ENCODE peak calls at places on chromosomes 1 and 21, in ten cellular contexts. One of them, this sample, is unnamed.

GRCh38 chr1:228818296-228818695 is 83.0 kb downstream of the RHOU start:
- DNase-seq in uterus: no peak
- DNase-seq in psoas muscle: no peak
- DNase-seq in foreskin fibroblast: no peak
- DNase-seq in RWPE1: no peak
- DNase-seq in fibroblast of the aortic adventitia: no peak
- DNase-seq in bronchial epithelial cell: no peak
- DNase-seq in GM20000: no peak
- DNase-seq in WTC11: no peak
- DNase-seq in IMR-90: no peak
- DNase-seq in this sample: no peak

GRCh38 chr1:84260852-84261518 is 40.5 kb upstream of the SAMD13 start:
- DNase-seq in uterus: no peak
- DNase-seq in psoas muscle: no peak
- DNase-seq in foreskin fibroblast: no peak
- DNase-seq in RWPE1: no peak
- DNase-seq in fibroblast of the aortic adventitia: no peak
- DNase-seq in bronchial epithelial cell: peak; percentile 44
- DNase-seq in GM20000: no peak
- DNase-seq in WTC11: no peak
- DNase-seq in IMR-90: peak; percentile 38
- DNase-seq in this sample: no peak

GRCh38 chr1:74468982-74469603 is 43.3 kb downstream of the LRRC53 start:
- DNase-seq in uterus: no peak
- DNase-seq in psoas muscle: no peak
- DNase-seq in foreskin fibroblast: peak; percentile 6
- DNase-seq in RWPE1: peak; percentile 39
- DNase-seq in fibroblast of the aortic adventitia: peak; percentile 51
- DNase-seq in bronchial epithelial cell: peak; percentile 54
- DNase-seq in GM20000: peak; percentile 50
- DNase-seq in WTC11: no peak
- DNase-seq in IMR-90: peak; percentile 56
- DNase-seq in this sample: no peak

GRCh38 chr1:202553560-202554038 is 156.7 kb downstream of the SYT2 start:
- DNase-seq in uterus: peak; percentile 69
- DNase-seq in psoas muscle: no peak
- DNase-seq in foreskin fibroblast: no peak
- DNase-seq in RWPE1: no peak
- DNase-seq in fibroblast of the aortic adventitia: peak; percentile 74
- DNase-seq in bronchial epithelial cell: no peak
- DNase-seq in GM20000: no peak
- DNase-seq in WTC11: no peak
- DNase-seq in IMR-90: peak; percentile 67
- DNase-seq in this sample: no peak

GRCh38 chr1:202964755-202965440 is 2.2 kb downstream of the CYB5R1 start:
- DNase-seq in uterus: no peak
- DNase-seq in psoas muscle: peak; percentile 77
- DNase-seq in foreskin fibroblast: no peak
- DNase-seq in RWPE1: peak; percentile 49
- DNase-seq in fibroblast of the aortic adventitia: peak; percentile 32
- DNase-seq in bronchial epithelial cell: peak; percentile 94
- DNase-seq in GM20000: no peak
- DNase-seq in WTC11: no peak
- DNase-seq in IMR-90: peak; percentile 79
- DNase-seq in this sample: no peak

GRCh38 chr21:29217818-29218252 is 80.9 kb upstream of the BACH1 start:
- DNase-seq in uterus: no peak
- DNase-seq in psoas muscle: no peak
- DNase-seq in foreskin fibroblast: peak; percentile 92
- DNase-seq in RWPE1: peak; percentile 80
- DNase-seq in fibroblast of the aortic adventitia: peak; percentile 98
- DNase-seq in bronchial epithelial cell: peak; percentile 100
- DNase-seq in GM20000: no peak
- DNase-seq in WTC11: no peak
- DNase-seq in IMR-90: peak; percentile 99
- DNase-seq in this sample: no peak

GRCh38 chr1:32454726-32455125 is 10.1 kb upstream of the ZBTB8B start:
- DNase-seq in uterus: no peak
- DNase-seq in psoas muscle: no peak
- DNase-seq in foreskin fibroblast: no peak
- DNase-seq in RWPE1: peak; percentile 45
- DNase-seq in fibroblast of the aortic adventitia: peak; percentile 76
- DNase-seq in bronchial epithelial cell: peak; percentile 57
- DNase-seq in GM20000: no peak
- DNase-seq in WTC11: no peak
- DNase-seq in IMR-90: no peak
- DNase-seq in this sample: no peak

GRCh38 chr1:222042120-222042519 is 300.2 kb upstream of the DUSP10 start:
- DNase-seq in uterus: no peak
- DNase-seq in psoas muscle: no peak
- DNase-seq in foreskin fibroblast: no peak
- DNase-seq in RWPE1: no peak
- DNase-seq in fibroblast of the aortic adventitia: no peak
- DNase-seq in bronchial epithelial cell: no peak
- DNase-seq in GM20000: no peak
- DNase-seq in WTC11: no peak
- DNase-seq in IMR-90: peak; percentile 55
- DNase-seq in this sample: no peak

GRCh38 chr1:204409111-204409510 is 2.5 kb downstream of the PPP1R15B start:
- DNase-seq in uterus: no peak
- DNase-seq in psoas muscle: no peak
- DNase-seq in foreskin fibroblast: no peak
- DNase-seq in RWPE1: peak; percentile 34
- DNase-seq in fibroblast of the aortic adventitia: peak; percentile 12
- DNase-seq in bronchial epithelial cell: no peak
- DNase-seq in GM20000: no peak
- DNase-seq in WTC11: no peak
- DNase-seq in IMR-90: no peak
- DNase-seq in this sample: no peak

GRCh38 chr21:24852610-24853195 is 754.6 kb downstream of the MRPL39 start:
- DNase-seq in uterus: no peak
- DNase-seq in psoas muscle: no peak
- DNase-seq in foreskin fibroblast: no peak
- DNase-seq in RWPE1: peak; percentile 5
- DNase-seq in fibroblast of the aortic adventitia: no peak
- DNase-seq in bronchial epithelial cell: no peak
- DNase-seq in GM20000: no peak
- DNase-seq in WTC11: no peak
- DNase-seq in IMR-90: no peak
- DNase-seq in this sample: no peak

GRCh38 chr1:166136252-166136651 is 30.5 kb downstream of the FAM78B start:
- DNase-seq in uterus: no peak
- DNase-seq in psoas muscle: no peak
- DNase-seq in foreskin fibroblast: no peak
- DNase-seq in RWPE1: no peak
- DNase-seq in fibroblast of the aortic adventitia: peak; percentile 81
- DNase-seq in bronchial epithelial cell: no peak
- DNase-seq in GM20000: no peak
- DNase-seq in WTC11: no peak
- DNase-seq in IMR-90: no peak
- DNase-seq in this sample: no peak

GRCh38 chr1:166132496-166132895 is 34.3 kb downstream of the FAM78B start:
- DNase-seq in uterus: no peak
- DNase-seq in psoas muscle: no peak
- DNase-seq in foreskin fibroblast: no peak
- DNase-seq in RWPE1: no peak
- DNase-seq in fibroblast of the aortic adventitia: no peak
- DNase-seq in bronchial epithelial cell: no peak
- DNase-seq in GM20000: no peak
- DNase-seq in WTC11: no peak
- DNase-seq in IMR-90: no peak
- DNase-seq in this sample: no peak

GRCh38 chr1:166133857-166134256 is 32.9 kb downstream of the FAM78B start:
- DNase-seq in uterus: no peak
- DNase-seq in psoas muscle: no peak
- DNase-seq in foreskin fibroblast: no peak
- DNase-seq in RWPE1: no peak
- DNase-seq in fibroblast of the aortic adventitia: no peak
- DNase-seq in bronchial epithelial cell: no peak
- DNase-seq in GM20000: peak; percentile 18
- DNase-seq in WTC11: no peak
- DNase-seq in IMR-90: no peak
- DNase-seq in this sample: no peak

GRCh38 chr1:166136699-166137401 is 30.0 kb downstream of the FAM78B start:
- DNase-seq in uterus: no peak
- DNase-seq in psoas muscle: no peak
- DNase-seq in foreskin fibroblast: no peak
- DNase-seq in RWPE1: no peak
- DNase-seq in fibroblast of the aortic adventitia: peak; percentile 82
- DNase-seq in bronchial epithelial cell: no peak
- DNase-seq in GM20000: no peak
- DNase-seq in WTC11: no peak
- DNase-seq in IMR-90: no peak
- DNase-seq in this sample: no peak

GRCh38 chr1:166133276-166133841 is 33.4 kb downstream of the FAM78B start:
- DNase-seq in uterus: no peak
- DNase-seq in psoas muscle: no peak
- DNase-seq in foreskin fibroblast: no peak
- DNase-seq in RWPE1: no peak
- DNase-seq in fibroblast of the aortic adventitia: peak; percentile 15
- DNase-seq in bronchial epithelial cell: peak; percentile 6
- DNase-seq in GM20000: peak; percentile 17
- DNase-seq in WTC11: no peak
- DNase-seq in IMR-90: no peak
- DNase-seq in this sample: no peak
- TF ChIP-seq CTCF in uterus: no peak
- TF ChIP-seq CTCF in psoas muscle: peak; percentile 22
- TF ChIP-seq CTCF in foreskin fibroblast: no peak
- TF ChIP-seq CTCF in RWPE1: no peak
- TF ChIP-seq CTCF in fibroblast of the aortic adventitia: peak; percentile 47
- TF ChIP-seq CTCF in bronchial epithelial cell: peak; percentile 3
- TF ChIP-seq CTCF in GM20000: peak; percentile 49
- TF ChIP-seq CTCF in WTC11: peak; percentile 46
- TF ChIP-seq CTCF in IMR-90: peak; percentile 18
- TF ChIP-seq CTCF in this sample: no peak

GRCh38 chr1:177783052-177783451 is 186.8 kb downstream of the SEC16B start:
- DNase-seq in uterus: no peak
- DNase-seq in psoas muscle: no peak
- DNase-seq in foreskin fibroblast: no peak
- DNase-seq in RWPE1: no peak
- DNase-seq in fibroblast of the aortic adventitia: no peak
- DNase-seq in bronchial epithelial cell: no peak
- DNase-seq in GM20000: no peak
- DNase-seq in WTC11: peak; percentile 56
- DNase-seq in IMR-90: no peak
- DNase-seq in this sample: no peak
- TF ChIP-seq CTCF in uterus: no peak
- TF ChIP-seq CTCF in psoas muscle: no peak
- TF ChIP-seq CTCF in foreskin fibroblast: no peak
- TF ChIP-seq CTCF in RWPE1: no peak
- TF ChIP-seq CTCF in fibroblast of the aortic adventitia: no peak
- TF ChIP-seq CTCF in bronchial epithelial cell: no peak
- TF ChIP-seq CTCF in GM20000: no peak
- TF ChIP-seq CTCF in WTC11: no peak
- TF ChIP-seq CTCF in IMR-90: no peak
- TF ChIP-seq CTCF in this sample: no peak

DNA sequence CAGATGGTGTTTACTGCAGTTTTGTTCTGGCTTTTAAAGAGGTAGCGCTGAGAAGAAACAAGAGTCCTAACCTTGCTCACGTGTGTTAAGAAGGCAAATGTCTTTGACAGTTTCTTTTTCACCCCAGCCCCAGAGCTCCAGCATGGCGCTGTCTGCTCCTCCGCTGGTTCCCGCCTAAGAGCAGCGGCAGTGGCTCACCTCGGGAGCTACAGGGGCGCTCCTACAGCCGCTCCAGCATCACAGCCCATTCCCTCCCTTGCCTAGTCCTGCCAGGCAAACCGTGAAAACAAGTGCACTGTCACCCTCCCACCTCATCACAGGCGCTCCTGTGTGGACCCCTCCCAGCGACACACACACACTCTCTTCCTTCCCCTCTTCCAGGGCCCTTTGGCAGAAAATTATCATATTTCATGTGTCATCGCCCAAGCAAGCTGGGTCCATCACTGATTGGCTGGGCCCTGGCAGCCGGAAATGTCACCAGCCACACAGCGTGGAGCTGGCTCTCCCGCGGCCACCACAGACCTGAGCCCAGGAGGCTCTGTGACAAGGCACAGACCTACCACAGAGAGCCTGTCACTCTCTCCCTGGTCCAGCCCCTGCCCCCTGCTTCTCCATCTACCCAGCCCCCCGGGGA is 1.2 kb upstream of the HIVEP3 start:
- DNase-seq in uterus: no peak
- DNase-seq in psoas muscle: peak; percentile 86
- DNase-seq in foreskin fibroblast: no peak
- DNase-seq in RWPE1: no peak
- DNase-seq in fibroblast of the aortic adventitia: no peak
- DNase-seq in bronchial epithelial cell: no peak
- DNase-seq in GM20000: peak; percentile 75
- DNase-seq in WTC11: peak; percentile 46
- DNase-seq in IMR-90: peak; percentile 26
- DNase-seq in this sample: no peak
- TF ChIP-seq CTCF in uterus: no peak
- TF ChIP-seq CTCF in psoas muscle: no peak
- TF ChIP-seq CTCF in foreskin fibroblast: no peak
- TF ChIP-seq CTCF in RWPE1: no peak
- TF ChIP-seq CTCF in fibroblast of the aortic adventitia: no peak
- TF ChIP-seq CTCF in bronchial epithelial cell: no peak
- TF ChIP-seq CTCF in GM20000: no peak
- TF ChIP-seq CTCF in WTC11: no peak
- TF ChIP-seq CTCF in IMR-90: no peak
- TF ChIP-seq CTCF in this sample: no peak

GRCh38 chr1:160884091-160884490 is 889 bp downstream of the ITLN1 start:
- DNase-seq in uterus: no peak
- DNase-seq in psoas muscle: no peak
- DNase-seq in foreskin fibroblast: no peak
- DNase-seq in RWPE1: no peak
- DNase-seq in fibroblast of the aortic adventitia: no peak
- DNase-seq in bronchial epithelial cell: no peak
- DNase-seq in GM20000: no peak
- DNase-seq in WTC11: no peak
- DNase-seq in IMR-90: no peak
- DNase-seq in this sample: no peak

GRCh38 chr1:160883586-160883985 is 1.4 kb downstream of the ITLN1 start:
- DNase-seq in uterus: no peak
- DNase-seq in psoas muscle: no peak
- DNase-seq in foreskin fibroblast: no peak
- DNase-seq in RWPE1: no peak
- DNase-seq in fibroblast of the aortic adventitia: no peak
- DNase-seq in bronchial epithelial cell: no peak
- DNase-seq in GM20000: no peak
- DNase-seq in WTC11: no peak
- DNase-seq in IMR-90: no peak
- DNase-seq in this sample: no peak

GRCh38 chr1:160885080-160885479 is at the start of gene ITLN1:
- DNase-seq in uterus: no peak
- DNase-seq in psoas muscle: no peak
- DNase-seq in foreskin fibroblast: no peak
- DNase-seq in RWPE1: no peak
- DNase-seq in fibroblast of the aortic adventitia: no peak
- DNase-seq in bronchial epithelial cell: no peak
- DNase-seq in GM20000: no peak
- DNase-seq in WTC11: no peak
- DNase-seq in IMR-90: no peak
- DNase-seq in this sample: no peak

GRCh38 chr1:160888926-160889325 is 3.9 kb upstream of the ITLN1 start:
- DNase-seq in uterus: no peak
- DNase-seq in psoas muscle: no peak
- DNase-seq in foreskin fibroblast: no peak
- DNase-seq in RWPE1: no peak
- DNase-seq in fibroblast of the aortic adventitia: no peak
- DNase-seq in bronchial epithelial cell: no peak
- DNase-seq in GM20000: no peak
- DNase-seq in WTC11: no peak
- DNase-seq in IMR-90: no peak
- DNase-seq in this sample: no peak

GRCh38 chr1:160884579-160884978 is 401 bp downstream of the ITLN1 start:
- DNase-seq in uterus: no peak
- DNase-seq in psoas muscle: no peak
- DNase-seq in foreskin fibroblast: no peak
- DNase-seq in RWPE1: no peak
- DNase-seq in fibroblast of the aortic adventitia: no peak
- DNase-seq in bronchial epithelial cell: peak; percentile 4
- DNase-seq in GM20000: no peak
- DNase-seq in WTC11: no peak
- DNase-seq in IMR-90: no peak
- DNase-seq in this sample: no peak
- TF ChIP-seq CTCF in uterus: no peak
- TF ChIP-seq CTCF in psoas muscle: no peak
- TF ChIP-seq CTCF in foreskin fibroblast: no peak
- TF ChIP-seq CTCF in RWPE1: no peak
- TF ChIP-seq CTCF in fibroblast of the aortic adventitia: peak; percentile 1
- TF ChIP-seq CTCF in bronchial epithelial cell: peak; percentile 14
- TF ChIP-seq CTCF in GM20000: peak; percentile 12
- TF ChIP-seq CTCF in WTC11: no peak
- TF ChIP-seq CTCF in IMR-90: no peak
- TF ChIP-seq CTCF in this sample: no peak